ENCODE peak calls at places on chromosomes 6 and 20, in five cellular contexts. Z is K562, T is HepG2, M is IMR-90, R is SK-N-SH. W is an unnamed sample.

GRCh38 chr6:36120979-36121706 is 9.2 kb upstream of the MAPK13 start:
- DNase-seq in M (no peak), Z (peak), T (no peak), R (no peak), W (no peak)

GRCh38 chr20:24942679-24943078 is 6.4 kb upstream of the CST7 start:
- DNase-seq in Z (no peak), M (no peak), T (no peak), R (no peak), W (no peak)

GRCh38 chr6:40386200-40386599 is 201.0 kb downstream of the LRFN2 start:
- DNase-seq in R (peak), M (no peak), Z (no peak), T (no peak), W (no peak)

GRCh38 chr6:108200631-108201030 is 34.8 kb downstream of the NR2E1 start:
- DNase-seq in Z (no peak), R (no peak), T (peak), M (peak), W (peak)

GRCh38 chr20:41618807-41619294 is 674 bp upstream of the CHD6 start:
- DNase-seq in R (no peak), M (no peak), T (no peak), Z (no peak), W (no peak)

GRCh38 chr20:6920991-6921613 is 153.6 kb downstream of the BMP2 start:
- DNase-seq in T (no peak), R (no peak), M (no peak), Z (no peak), W (no peak)

GRCh38 chr6:168136001-168136400 is 57.0 kb upstream of the FRMD1 start:
- DNase-seq in M (no peak), Z (no peak), R (no peak), T (no peak), W (no peak)

GRCh38 chr6:112581015-112581414 is 233.9 kb downstream of the RFPL4B start:
- DNase-seq in T (no peak), Z (no peak), M (no peak), R (no peak), W (no peak)

GRCh38 chr20:49460916-49461315 is 21.6 kb downstream of the KCNB1 start:
- DNase-seq in T (no peak), Z (no peak), M (no peak), R (no peak), W (no peak)

GRCh38 chr20:63732118-63733095 is 4.1 kb upstream of the LIME1 start:
- DNase-seq in T (no peak), R (no peak), M (no peak), Z (no peak), W (no peak)

GRCh38 chr6:16179970-16180431 is 51.1 kb downstream of the MYLIP start:
- DNase-seq in Z (no peak), T (no peak), M (no peak), R (no peak), W (no peak)

GRCh38 chr6:16181429-16182359 is 52.8 kb downstream of the MYLIP start:
- DNase-seq in Z (no peak), R (no peak), T (no peak), M (no peak), W (peak)

GRCh38 chr6:16180696-16181428 is 52.0 kb downstream of the MYLIP start:
- DNase-seq in R (no peak), M (no peak), Z (no peak), T (no peak), W (no peak)

GRCh38 chr6:16182428-16182827 is 53.5 kb downstream of the MYLIP start:
- DNase-seq in R (no peak), T (no peak), M (no peak), Z (no peak), W (no peak)

DNA sequence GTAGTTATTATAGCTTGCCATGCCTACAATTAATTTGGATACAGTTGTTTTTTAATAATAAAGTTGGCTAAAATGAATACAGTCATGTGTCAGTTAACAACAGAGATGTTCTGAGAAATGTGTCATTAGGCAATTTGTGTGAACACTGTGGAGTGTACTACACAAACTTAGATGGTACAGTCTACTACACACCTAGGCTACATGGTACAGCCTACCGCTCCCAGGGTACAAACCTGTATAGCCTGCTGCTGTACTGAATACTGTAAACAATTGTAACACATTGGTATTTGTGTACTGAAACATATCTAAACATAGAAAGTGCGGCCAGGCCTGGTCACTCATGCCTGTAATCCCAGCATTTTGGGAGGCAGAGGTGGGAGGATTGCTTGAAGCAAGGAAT is 50.2 kb downstream of the MYLIP start:
- DNase-seq in Z (no peak), R (no peak), M (no peak), T (no peak), W (no peak)
- TF ChIP-seq RAD21 in Z (no peak), R (no peak), M (no peak), T (no peak), W (no peak)

GRCh38 chr6:9593566-9593965 is 821.3 kb downstream of the TFAP2A start:
- DNase-seq in Z (no peak), T (no peak), R (no peak), M (peak), W (no peak)
- H2AFZ ChIP-seq in Z (no peak), T (no peak), R (no peak), M (no peak), W (no peak)

GRCh38 chr6:6704423-6705060 is 116.0 kb downstream of the LY86 start:
- DNase-seq in T (no peak), Z (peak), R (no peak), M (no peak), W (no peak)
- TF ChIP-seq RAD21 in T (no peak), Z (no peak), R (no peak), M (no peak), W (no peak)

DNA sequence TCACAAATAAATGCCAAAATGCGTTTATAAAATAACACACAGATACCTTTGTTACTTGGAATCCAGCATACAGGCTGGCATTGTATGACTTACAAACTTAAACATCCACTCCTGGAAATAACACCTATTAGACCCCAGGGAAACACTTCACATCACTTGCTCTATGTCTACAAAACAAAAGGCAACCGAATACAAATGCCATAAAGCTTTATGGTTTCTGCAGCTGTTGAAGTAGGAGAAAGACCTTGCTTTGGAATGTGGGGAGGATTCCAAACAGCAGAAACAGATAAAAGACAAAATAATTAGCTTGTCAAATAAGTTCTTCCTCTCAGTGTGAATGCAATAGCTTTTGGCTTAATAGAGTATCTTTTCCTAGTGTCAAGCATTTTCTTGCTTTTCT is 9.8 kb upstream of the AMD1 start:
- DNase-seq in M (no peak), R (no peak), T (peak), Z (no peak), W (no peak)
- H2AFZ ChIP-seq in M (no peak), R (no peak), T (no peak), Z (peak), W (peak)

DNA sequence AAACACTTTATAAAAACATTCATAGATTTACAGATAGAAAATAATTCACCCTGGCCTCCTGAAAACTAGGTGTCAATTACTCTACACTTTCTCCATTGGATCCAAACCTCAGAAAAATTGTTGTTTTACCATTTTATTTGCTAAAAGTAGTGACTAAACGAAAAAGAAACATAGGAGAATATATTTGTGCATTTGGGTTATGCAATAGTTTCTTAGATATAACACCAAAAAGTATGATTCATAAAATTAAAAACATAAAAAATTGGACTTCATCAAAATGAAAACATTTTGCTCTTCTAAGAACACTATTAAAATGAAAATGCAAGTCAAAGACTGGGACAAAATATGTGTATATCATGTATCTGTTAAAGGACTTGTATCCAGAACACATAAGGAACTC is 671.3 kb downstream of the MAFB start:
- DNase-seq in M (no peak), R (no peak), T (no peak), Z (no peak), W (no peak)
- TF ChIP-seq RAD21 in M (no peak), R (no peak), T (no peak), Z (no peak), W (no peak)

DNA sequence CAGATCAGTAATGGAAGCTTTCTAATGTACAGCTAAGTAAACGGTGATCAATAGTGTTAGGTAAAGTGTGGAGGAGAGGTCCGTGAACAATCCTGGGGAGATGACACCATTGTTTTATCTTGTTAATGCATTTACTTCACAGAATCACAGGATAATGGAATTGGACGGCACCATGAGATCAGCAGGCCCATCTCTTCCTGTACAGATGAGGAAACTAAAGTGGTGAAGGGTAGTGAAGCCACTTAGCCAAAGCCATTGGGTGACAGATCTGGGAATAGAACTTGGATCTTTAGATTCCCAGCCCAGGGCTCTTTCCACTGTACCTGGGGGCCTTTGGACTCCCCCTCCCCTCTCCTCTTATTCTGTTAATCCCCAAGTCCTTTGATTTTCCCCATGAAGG is 26.2 kb upstream of the IER3 start:
- DNase-seq in M (no peak), R (no peak), T (no peak), Z (no peak), W (no peak)
- H2AFZ ChIP-seq in M (peak), R (peak), T (no peak), Z (peak), W (no peak)

GRCh38 chr6:138227316-138227781 is 9.1 kb upstream of the PBOV1 start:
- DNase-seq in T (peak), Z (no peak), M (no peak), R (no peak), W (no peak)
- TF ChIP-seq RAD21 in T (no peak), Z (no peak), M (no peak), R (no peak), W (no peak)

GRCh38 chr6:84512396-84512795 is 252.0 kb downstream of the TBX18 start:
- DNase-seq in R (no peak), Z (no peak), T (no peak), M (no peak), W (no peak)
- H2AFZ ChIP-seq in R (no peak), Z (no peak), T (no peak), M (no peak), W (no peak)

GRCh38 chr6:153150400-153150766 is 19.3 kb upstream of the RGS17 start:
- DNase-seq in M (no peak), Z (no peak), T (no peak), R (no peak), W (no peak)

GRCh38 chr6:153145591-153145990 is 14.5 kb upstream of the RGS17 start:
- DNase-seq in Z (no peak), M (no peak), R (no peak), T (no peak), W (no peak)

GRCh38 chr6:153146413-153146812 is 15.3 kb upstream of the RGS17 start:
- DNase-seq in Z (no peak), R (no peak), M (no peak), T (no peak), W (no peak)

GRCh38 chr6:153150767-153151440 is 19.8 kb upstream of the RGS17 start:
- DNase-seq in R (peak), T (peak), M (no peak), Z (no peak), W (no peak)
- TF ChIP-seq RAD21 in R (peak), T (no peak), M (no peak), Z (no peak), W (no peak)

DNA sequence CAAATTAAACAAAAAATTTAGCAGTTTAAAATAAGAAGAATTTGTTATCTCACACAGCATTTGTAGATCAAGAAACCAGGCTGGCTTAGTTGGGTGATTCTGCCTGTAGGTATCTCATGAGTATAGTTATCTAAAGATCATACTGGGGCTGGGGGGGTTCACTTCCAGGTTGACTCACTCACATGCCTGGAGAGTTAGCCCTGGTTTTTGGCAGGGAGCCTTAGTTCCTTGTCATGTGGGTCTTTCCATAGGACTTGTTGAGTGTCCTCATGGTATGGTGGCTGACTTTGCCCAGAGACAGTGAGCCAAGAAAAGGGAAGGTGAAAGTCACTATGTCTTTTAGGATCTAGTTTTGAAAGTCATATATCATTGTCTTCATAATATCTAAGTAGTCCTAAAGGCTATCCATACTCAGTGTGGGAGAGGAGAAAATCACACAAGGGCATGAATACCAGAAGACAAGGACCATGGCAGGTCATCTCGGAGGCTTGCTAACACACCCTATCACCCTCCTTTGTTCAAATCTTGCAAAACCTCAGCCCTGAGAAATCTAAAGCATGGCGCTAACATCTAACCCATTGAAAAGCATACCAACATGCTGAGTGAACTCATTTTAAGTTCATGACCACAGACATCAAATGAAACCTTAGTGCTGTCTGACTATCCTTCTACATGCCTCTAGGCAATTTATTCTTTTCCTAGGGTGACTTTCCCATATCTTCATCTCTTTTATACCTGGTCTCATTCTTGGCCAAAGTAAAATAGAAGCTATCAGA is 39.2 kb downstream of the CYP24A1 start:
- DNase-seq in R (no peak), T (peak), M (peak), Z (no peak), W (peak)
- H2AFZ ChIP-seq in R (no peak), T (no peak), M (no peak), Z (no peak), W (no peak)

W was measured in HCT116.